ENCODE peak calls at places on chromosomes 13 and 19, in seven cellular contexts. One of them, this sample, is unnamed.

GRCh38 chr19:55152017-55152416 is 3.0 kb upstream of the TNNT1 start:
- DNase-seq in OCI-LY7: peak; percentile 48
- DNase-seq in body of pancreas: no peak
- DNase-seq in fibroblast of lung: no peak
- DNase-seq in AG04450: no peak
- DNase-seq in brain microvascular endothelial cell: no peak
- DNase-seq in endothelial cell: no peak
- DNase-seq in this sample: no peak

GRCh38 chr13:54591540-54591939 is 1562.9 kb downstream of the OLFM4 start:
- DNase-seq in OCI-LY7: no peak
- DNase-seq in body of pancreas: no peak
- DNase-seq in fibroblast of lung: no peak
- DNase-seq in AG04450: no peak
- DNase-seq in brain microvascular endothelial cell: no peak
- DNase-seq in endothelial cell: no peak
- DNase-seq in this sample: no peak

GRCh38 chr13:81686877-81687276 is 1346.0 kb upstream of the SPRY2 start:
- DNase-seq in OCI-LY7: no peak
- DNase-seq in body of pancreas: no peak
- DNase-seq in fibroblast of lung: peak; percentile 1
- DNase-seq in AG04450: no peak
- DNase-seq in brain microvascular endothelial cell: no peak
- DNase-seq in endothelial cell: no peak
- DNase-seq in this sample: no peak

GRCh38 chr13:33744589-33745369 is 73.2 kb upstream of the RFC3 start:
- DNase-seq in OCI-LY7: peak; percentile 65
- DNase-seq in body of pancreas: peak; percentile 72
- DNase-seq in fibroblast of lung: no peak
- DNase-seq in AG04450: no peak
- DNase-seq in brain microvascular endothelial cell: no peak
- DNase-seq in endothelial cell: no peak
- DNase-seq in this sample: no peak

GRCh38 chr19:39052243-39052746 is 19.9 kb upstream of the FBXO27 start:
- DNase-seq in OCI-LY7: peak; percentile 67
- DNase-seq in body of pancreas: peak; percentile 64
- DNase-seq in fibroblast of lung: peak; percentile 60
- DNase-seq in AG04450: peak; percentile 20
- DNase-seq in brain microvascular endothelial cell: peak; percentile 47
- DNase-seq in endothelial cell: peak; percentile 78
- DNase-seq in this sample: peak; percentile 71

GRCh38 chr13:40388617-40389016 is 277.8 kb downstream of the FOXO1 start:
- DNase-seq in OCI-LY7: peak; percentile 96
- DNase-seq in body of pancreas: peak; percentile 22
- DNase-seq in fibroblast of lung: no peak
- DNase-seq in AG04450: no peak
- DNase-seq in brain microvascular endothelial cell: peak; percentile 47
- DNase-seq in endothelial cell: no peak
- DNase-seq in this sample: peak; percentile 89

GRCh38 chr19:21559444-21559843 is 54.0 kb downstream of the ZNF429 start:
- DNase-seq in OCI-LY7: no peak
- DNase-seq in body of pancreas: no peak
- DNase-seq in fibroblast of lung: no peak
- DNase-seq in AG04450: no peak
- DNase-seq in brain microvascular endothelial cell: no peak
- DNase-seq in endothelial cell: no peak
- DNase-seq in this sample: no peak

GRCh38 chr19:43545981-43546380 is 13.0 kb downstream of the ZNF575 start:
- DNase-seq in OCI-LY7: no peak
- DNase-seq in body of pancreas: no peak
- DNase-seq in fibroblast of lung: no peak
- DNase-seq in AG04450: no peak
- DNase-seq in brain microvascular endothelial cell: no peak
- DNase-seq in endothelial cell: no peak
- DNase-seq in this sample: no peak

GRCh38 chr13:83183439-83184149 is 698.7 kb downstream of the SLITRK1 start:
- DNase-seq in OCI-LY7: no peak
- DNase-seq in body of pancreas: no peak
- DNase-seq in fibroblast of lung: no peak
- DNase-seq in AG04450: no peak
- DNase-seq in brain microvascular endothelial cell: no peak
- DNase-seq in endothelial cell: no peak
- DNase-seq in this sample: no peak

GRCh38 chr19:4007021-4007835 is at the start of gene PIAS4:
- DNase-seq in OCI-LY7: peak; percentile 98
- DNase-seq in body of pancreas: peak; percentile 97
- DNase-seq in fibroblast of lung: peak; percentile 91
- DNase-seq in AG04450: peak; percentile 69
- DNase-seq in brain microvascular endothelial cell: peak; percentile 86
- DNase-seq in endothelial cell: peak; percentile 96
- DNase-seq in this sample: peak; percentile 97

GRCh38 chr19:1655992-1656608 is 3.7 kb upstream of the TCF3 start:
- DNase-seq in OCI-LY7: no peak
- DNase-seq in body of pancreas: no peak
- DNase-seq in fibroblast of lung: no peak
- DNase-seq in AG04450: no peak
- DNase-seq in brain microvascular endothelial cell: no peak
- DNase-seq in endothelial cell: no peak
- DNase-seq in this sample: no peak

GRCh38 chr19:12222980-12223630 is 60.2 kb downstream of the ZNF136 start:
- DNase-seq in OCI-LY7: no peak
- DNase-seq in body of pancreas: no peak
- DNase-seq in fibroblast of lung: no peak
- DNase-seq in AG04450: no peak
- DNase-seq in brain microvascular endothelial cell: no peak
- DNase-seq in endothelial cell: no peak
- DNase-seq in this sample: no peak

GRCh38 chr13:26254583-26255102 is 714 bp downstream of the CDK8 start:
- DNase-seq in OCI-LY7: peak; percentile 62
- DNase-seq in body of pancreas: peak; percentile 61
- DNase-seq in fibroblast of lung: peak; percentile 33
- DNase-seq in AG04450: no peak
- DNase-seq in brain microvascular endothelial cell: peak; percentile 10
- DNase-seq in endothelial cell: peak; percentile 53
- DNase-seq in this sample: peak; percentile 40

GRCh38 chr19:32674153-32674958 is 624 bp downstream of the ANKRD27 start:
- DNase-seq in OCI-LY7: no peak
- DNase-seq in body of pancreas: no peak
- DNase-seq in fibroblast of lung: no peak
- DNase-seq in AG04450: no peak
- DNase-seq in brain microvascular endothelial cell: no peak
- DNase-seq in endothelial cell: peak; percentile 7
- DNase-seq in this sample: no peak

GRCh38 chr19:55208880-55209429 is 346 bp downstream of the PTPRH start:
- DNase-seq in OCI-LY7: no peak
- DNase-seq in body of pancreas: no peak
- DNase-seq in fibroblast of lung: no peak
- DNase-seq in AG04450: no peak
- DNase-seq in brain microvascular endothelial cell: no peak
- DNase-seq in endothelial cell: no peak
- DNase-seq in this sample: no peak

GRCh38 chr19:16462757-16463250 is 9.0 kb downstream of the EPS15L1 start:
- DNase-seq in OCI-LY7: no peak
- DNase-seq in body of pancreas: no peak
- DNase-seq in fibroblast of lung: no peak
- DNase-seq in AG04450: no peak
- DNase-seq in brain microvascular endothelial cell: no peak
- DNase-seq in endothelial cell: no peak
- DNase-seq in this sample: no peak

GRCh38 chr13:39956036-39956435 is 300.6 kb downstream of the COG6 start:
- DNase-seq in OCI-LY7: peak; percentile 33
- DNase-seq in body of pancreas: no peak
- DNase-seq in fibroblast of lung: no peak
- DNase-seq in AG04450: no peak
- DNase-seq in brain microvascular endothelial cell: no peak
- DNase-seq in endothelial cell: no peak
- DNase-seq in this sample: no peak

GRCh38 chr19:33193864-33194362 is at the start of gene LRP3:
- DNase-seq in OCI-LY7: no peak
- DNase-seq in body of pancreas: peak; percentile 55
- DNase-seq in fibroblast of lung: peak; percentile 22
- DNase-seq in AG04450: no peak
- DNase-seq in brain microvascular endothelial cell: no peak
- DNase-seq in endothelial cell: no peak
- DNase-seq in this sample: no peak

GRCh38 chr19:7883796-7884570 is 4.3 kb upstream of the LRRC8E start:
- DNase-seq in OCI-LY7: no peak
- DNase-seq in body of pancreas: no peak
- DNase-seq in fibroblast of lung: peak; percentile 23
- DNase-seq in AG04450: no peak
- DNase-seq in brain microvascular endothelial cell: no peak
- DNase-seq in endothelial cell: no peak
- DNase-seq in this sample: no peak

GRCh38 chr13:27533155-27533643 is 82.8 kb upstream of the MTIF3 start:
- DNase-seq in OCI-LY7: peak; percentile 14
- DNase-seq in body of pancreas: peak; percentile 91
- DNase-seq in fibroblast of lung: peak; percentile 69
- DNase-seq in AG04450: peak; percentile 41
- DNase-seq in brain microvascular endothelial cell: peak; percentile 66
- DNase-seq in endothelial cell: peak; percentile 96
- DNase-seq in this sample: peak; percentile 67
- TF ChIP-seq CTCF in OCI-LY7: peak; percentile 78
- TF ChIP-seq CTCF in body of pancreas: peak; percentile 95
- TF ChIP-seq CTCF in fibroblast of lung: peak; percentile 97
- TF ChIP-seq CTCF in AG04450: peak; percentile 98
- TF ChIP-seq CTCF in brain microvascular endothelial cell: peak; percentile 99
- TF ChIP-seq CTCF in endothelial cell: peak; percentile 80
- TF ChIP-seq CTCF in this sample: peak; percentile 74

GRCh38 chr19:30666301-30666803 is 294.2 kb downstream of the ZNF536 start:
- DNase-seq in OCI-LY7: peak; percentile 43
- DNase-seq in body of pancreas: peak; percentile 67
- DNase-seq in fibroblast of lung: peak; percentile 28
- DNase-seq in AG04450: no peak
- DNase-seq in brain microvascular endothelial cell: peak; percentile 29
- DNase-seq in endothelial cell: peak; percentile 76
- DNase-seq in this sample: peak; percentile 13

GRCh38 chr19:30667227-30667626 is 295.0 kb downstream of the ZNF536 start:
- DNase-seq in OCI-LY7: no peak
- DNase-seq in body of pancreas: no peak
- DNase-seq in fibroblast of lung: no peak
- DNase-seq in AG04450: no peak
- DNase-seq in brain microvascular endothelial cell: no peak
- DNase-seq in endothelial cell: no peak
- DNase-seq in this sample: no peak

GRCh38 chr19:30665449-30665848 is 293.3 kb downstream of the ZNF536 start:
- DNase-seq in OCI-LY7: no peak
- DNase-seq in body of pancreas: peak; percentile 73
- DNase-seq in fibroblast of lung: no peak
- DNase-seq in AG04450: no peak
- DNase-seq in brain microvascular endothelial cell: no peak
- DNase-seq in endothelial cell: no peak
- DNase-seq in this sample: no peak

GRCh38 chr19:30662211-30662861 is 290.2 kb downstream of the ZNF536 start:
- DNase-seq in OCI-LY7: no peak
- DNase-seq in body of pancreas: peak; percentile 70
- DNase-seq in fibroblast of lung: no peak
- DNase-seq in AG04450: no peak
- DNase-seq in brain microvascular endothelial cell: no peak
- DNase-seq in endothelial cell: no peak
- DNase-seq in this sample: no peak

GRCh38 chr19:30664358-30665058 is 292.3 kb downstream of the ZNF536 start:
- DNase-seq in OCI-LY7: peak; percentile 2
- DNase-seq in body of pancreas: peak; percentile 94
- DNase-seq in fibroblast of lung: peak; percentile 24
- DNase-seq in AG04450: no peak
- DNase-seq in brain microvascular endothelial cell: peak; percentile 11
- DNase-seq in endothelial cell: no peak
- DNase-seq in this sample: no peak
- TF ChIP-seq CTCF in OCI-LY7: peak; percentile 62
- TF ChIP-seq CTCF in body of pancreas: peak; percentile 59
- TF ChIP-seq CTCF in fibroblast of lung: peak; percentile 47
- TF ChIP-seq CTCF in AG04450: peak; percentile 15
- TF ChIP-seq CTCF in brain microvascular endothelial cell: peak; percentile 52
- TF ChIP-seq CTCF in endothelial cell: peak; percentile 56
- TF ChIP-seq CTCF in this sample: no peak

GRCh38 chr13:114041493-114041892 is 67.6 kb upstream of the C13orf46 start:
- DNase-seq in OCI-LY7: no peak
- DNase-seq in body of pancreas: no peak
- DNase-seq in fibroblast of lung: no peak
- DNase-seq in AG04450: no peak
- DNase-seq in brain microvascular endothelial cell: no peak
- DNase-seq in endothelial cell: no peak
- DNase-seq in this sample: no peak

GRCh38 chr13:114042066-114042815 is 68.4 kb upstream of the C13orf46 start:
- DNase-seq in OCI-LY7: no peak
- DNase-seq in body of pancreas: no peak
- DNase-seq in fibroblast of lung: no peak
- DNase-seq in AG04450: no peak
- DNase-seq in brain microvascular endothelial cell: no peak
- DNase-seq in endothelial cell: no peak
- DNase-seq in this sample: no peak

GRCh38 chr13:114044486-114044885 is 70.6 kb upstream of the C13orf46 start:
- DNase-seq in OCI-LY7: no peak
- DNase-seq in body of pancreas: no peak
- DNase-seq in fibroblast of lung: peak; percentile 85
- DNase-seq in AG04450: no peak
- DNase-seq in brain microvascular endothelial cell: no peak
- DNase-seq in endothelial cell: no peak
- DNase-seq in this sample: no peak

GRCh38 chr13:114045113-114045735 is 71.3 kb upstream of the C13orf46 start:
- DNase-seq in OCI-LY7: no peak
- DNase-seq in body of pancreas: no peak
- DNase-seq in fibroblast of lung: peak; percentile 32
- DNase-seq in AG04450: no peak
- DNase-seq in brain microvascular endothelial cell: no peak
- DNase-seq in endothelial cell: no peak
- DNase-seq in this sample: no peak

DNA sequence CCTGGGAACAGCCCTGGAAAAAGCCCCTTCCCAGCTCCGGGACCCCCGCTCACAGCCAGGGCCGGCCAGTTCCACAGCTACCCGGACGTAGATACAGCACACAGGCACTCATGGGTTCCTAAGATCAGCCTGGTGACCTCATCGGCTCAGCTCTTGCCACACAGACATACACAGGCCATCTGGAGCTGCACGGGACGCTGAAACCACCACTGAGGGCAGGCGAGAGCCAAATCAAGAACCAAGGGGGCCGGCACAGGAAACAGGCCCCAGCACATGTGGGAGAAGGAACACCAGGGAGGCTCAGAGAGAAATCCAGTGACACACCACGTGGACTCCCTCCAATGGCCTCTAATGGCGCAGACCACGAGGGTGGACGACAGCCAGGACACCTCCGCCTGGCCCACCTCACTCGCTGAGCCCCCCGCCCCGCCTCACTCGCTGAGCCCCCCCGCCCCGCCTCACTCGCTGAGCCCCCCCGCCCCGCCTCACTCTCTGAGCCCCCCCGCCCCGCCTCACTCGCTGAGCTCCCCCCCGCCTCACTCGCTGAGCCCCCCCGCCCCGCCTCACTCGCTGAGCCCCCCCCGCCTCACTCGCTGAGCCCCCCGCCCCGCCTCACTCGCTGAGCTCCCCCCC is 69.7 kb upstream of the C13orf46 start:
- DNase-seq in OCI-LY7: peak; percentile 86
- DNase-seq in body of pancreas: peak; percentile 41
- DNase-seq in fibroblast of lung: peak; percentile 95
- DNase-seq in AG04450: peak; percentile 65
- DNase-seq in brain microvascular endothelial cell: peak; percentile 83
- DNase-seq in endothelial cell: peak; percentile 55
- DNase-seq in this sample: peak; percentile 28
- TF ChIP-seq CTCF in OCI-LY7: peak; percentile 56
- TF ChIP-seq CTCF in body of pancreas: no peak
- TF ChIP-seq CTCF in fibroblast of lung: peak; percentile 34
- TF ChIP-seq CTCF in AG04450: peak; percentile 33
- TF ChIP-seq CTCF in brain microvascular endothelial cell: peak; percentile 62
- TF ChIP-seq CTCF in endothelial cell: no peak
- TF ChIP-seq CTCF in this sample: no peak

GRCh38 chr13:102769679-102770078 is 3.9 kb downstream of the TEX30 start:
- DNase-seq in OCI-LY7: no peak
- DNase-seq in body of pancreas: no peak
- DNase-seq in fibroblast of lung: peak; percentile 57
- DNase-seq in AG04450: no peak
- DNase-seq in brain microvascular endothelial cell: no peak
- DNase-seq in endothelial cell: no peak
- DNase-seq in this sample: no peak
- TF ChIP-seq CTCF in OCI-LY7: no peak
- TF ChIP-seq CTCF in body of pancreas: no peak
- TF ChIP-seq CTCF in fibroblast of lung: peak; percentile 15
- TF ChIP-seq CTCF in AG04450: no peak
- TF ChIP-seq CTCF in brain microvascular endothelial cell: no peak
- TF ChIP-seq CTCF in endothelial cell: no peak
- TF ChIP-seq CTCF in this sample: no peak

This sample was measured in CD8-positive, alpha-beta T cell.